ENCODE peak calls at places on chromosomes 7 and 10, in ten cellular contexts. D is MG63; P is anterior cingulate cortex; R is posterior cingulate gyrus; L is stimulated activated effector memory CD8-positive, alpha-beta T cell treated with anti-CD3 and anti-CD28 coated beads, Interleukin-12 subunit alpha, Interleukin-12 subunit beta, amount 100 ng/mL, for 72 hours; I is activated effector memory CD4-positive, alpha-beta T cell treated with Interleukin-2 at 50 U/mL for 16 hours; S is H4; K is GM20000; X is stimulated activated CD4-positive, alpha-beta T cell treated with anti-CD3 and anti-CD28 coated beads, Interleukin-2, amount 100 ng/mL, for 48 hours; J is activated CD8-positive, alpha-beta memory T cell treated with anti-CD3 and anti-CD28 coated beads for 48 hours. O is an unnamed sample.

GRCh38 chr10:64626856-64627255 is 1105.7 kb downstream of the REEP3 start:
- DNase-seq in L (no peak), R (no peak), I (no peak), K (no peak), P (no peak), J (no peak), D (no peak), X (no peak), S (no peak), O (no peak)

GRCh38 chr10:125866421-125867029 is 14.6 kb downstream of the DHX32 start:
- DNase-seq in J (no peak), P (no peak), R (no peak), X (no peak), L (no peak), D (no peak), I (no peak), S (no peak), K (no peak), O (no peak)

GRCh38 chr10:132387723-132388210 is 9.2 kb upstream of the PWWP2B start:
- DNase-seq in P (no peak), S (peak), K (peak), J (peak), X (peak), I (peak), R (peak), D (peak), L (peak), O (peak)

GRCh38 chr7:149830997-149831729 is 7.0 kb upstream of the ZNF862 start:
- DNase-seq in I (no peak), D (no peak), L (no peak), P (no peak), J (no peak), R (no peak), K (no peak), S (no peak), X (no peak), O (no peak)

GRCh38 chr7:47418910-47419309 is 163.0 kb downstream of the TNS3 start:
- DNase-seq in P (no peak), R (no peak), K (no peak), I (no peak), D (no peak), L (no peak), X (no peak), J (no peak), S (no peak), O (no peak)

GRCh38 chr10:62005281-62005680 is 103.8 kb downstream of the ARID5B start:
- DNase-seq in L (no peak), K (no peak), J (no peak), P (no peak), S (no peak), D (no peak), R (no peak), I (no peak), X (no peak), O (no peak)

GRCh38 chr7:151058766-151059361 is 525 bp upstream of the SLC4A2 start:
- DNase-seq in R (no peak), I (no peak), L (no peak), P (no peak), D (no peak), K (peak), S (no peak), X (no peak), J (no peak), O (no peak)

GRCh38 chr7:1523208-1523607 is 7.3 kb upstream of the MAFK start:
- DNase-seq in L (no peak), X (no peak), S (no peak), P (no peak), J (no peak), D (no peak), R (no peak), K (no peak), I (no peak), O (no peak)

GRCh38 chr10:34150103-34150502 is 665.0 kb downstream of the PARD3 start:
- DNase-seq in L (no peak), I (no peak), K (no peak), P (no peak), D (no peak), J (no peak), X (no peak), S (no peak), R (no peak), O (no peak)

GRCh38 chr10:73999703-74000102 is 1.8 kb downstream of the VCL start:
- DNase-seq in J (no peak), P (no peak), X (no peak), L (no peak), D (no peak), I (no peak), R (no peak), K (no peak), S (no peak), O (no peak)

GRCh38 chr10:103747193-103747865 is 108.0 kb downstream of the SH3PXD2A start:
- DNase-seq in P (no peak), X (no peak), D (no peak), J (no peak), L (no peak), R (no peak), K (no peak), S (no peak), I (no peak), O (no peak)

GRCh38 chr10:22158426-22158825 is 59.4 kb downstream of the EBLN1 start:
- DNase-seq in P (no peak), I (no peak), S (no peak), R (no peak), J (no peak), K (no peak), L (no peak), D (no peak), X (no peak), O (no peak)

GRCh38 chr7:107304063-107304462 is 135.3 kb downstream of the HBP1 start:
- DNase-seq in X (no peak), J (no peak), S (no peak), K (no peak), R (no peak), L (no peak), I (no peak), D (no peak), P (no peak), O (no peak)

GRCh38 chr10:30775779-30776591 is 146.4 kb upstream of the LYZL2 start:
- DNase-seq in P (no peak), D (peak), S (peak), K (no peak), J (no peak), X (no peak), L (no peak), R (no peak), I (no peak), O (no peak)

GRCh38 chr7:139570119-139570518 is 46.6 kb downstream of the CLEC2L start:
- DNase-seq in P (peak), L (no peak), S (no peak), R (peak), K (no peak), D (no peak), I (no peak), X (no peak), J (no peak), O (no peak)

GRCh38 chr7:139186146-139186545 is 44.9 kb upstream of the UBN2 start:
- DNase-seq in K (no peak), P (no peak), L (no peak), I (no peak), D (no peak), R (no peak), J (no peak), S (no peak), X (no peak), O (no peak)

GRCh38 chr7:106757846-106758245 is 96.9 kb upstream of the CCDC71L start:
- DNase-seq in J (no peak), P (no peak), L (no peak), K (no peak), S (no peak), X (no peak), R (no peak), D (peak), I (no peak), O (no peak)

GRCh38 chr10:112000466-112000865 is 183.1 kb downstream of the GPAM start:
- DNase-seq in X (no peak), L (no peak), R (no peak), P (no peak), I (no peak), D (no peak), J (no peak), S (no peak), K (no peak), O (no peak)

GRCh38 chr10:98270786-98271185 is 2.8 kb upstream of the LOXL4 start:
- DNase-seq in X (no peak), L (no peak), D (no peak), I (no peak), R (no peak), K (no peak), S (no peak), J (no peak), P (no peak), O (no peak)